ENCODE peak calls at places on chromosomes 4 and X, in eight cellular contexts. One of them, this sample, is unnamed.

GRCh38 chr4:25569726-25570125 is 85.9 kb upstream of the SLC34A2 start:
- DNase-seq in colonic mucosa: no peak
- DNase-seq in chondrocyte: no peak
- DNase-seq in cerebellum: no peak
- DNase-seq in psoas muscle: no peak
- DNase-seq in head of caudate nucleus: no peak
- DNase-seq in RWPE2: no peak
- DNase-seq in D341Med: no peak
- DNase-seq in this sample: no peak

GRCh38 chr4:11149612-11150259 is 279.0 kb downstream of the HS3ST1 start:
- DNase-seq in psoas muscle: no peak
- DNase-seq in chondrocyte: no peak
- DNase-seq in head of caudate nucleus: no peak
- DNase-seq in D341Med: no peak
- DNase-seq in RWPE2: no peak
- DNase-seq in cerebellum: no peak
- DNase-seq in colonic mucosa: no peak
- DNase-seq in this sample: no peak

GRCh38 chr4:153383131-153383530 is 38.6 kb downstream of the MND1 start:
- DNase-seq in D341Med: no peak
- DNase-seq in head of caudate nucleus: no peak
- DNase-seq in chondrocyte: no peak
- DNase-seq in psoas muscle: no peak
- DNase-seq in cerebellum: no peak
- DNase-seq in colonic mucosa: no peak
- DNase-seq in RWPE2: no peak
- DNase-seq in this sample: peak

GRCh38 chr4:26459054-26459755 is 31.1 kb downstream of the CCKAR start:
- DNase-seq in RWPE2: no peak
- DNase-seq in cerebellum: peak
- DNase-seq in head of caudate nucleus: no peak
- DNase-seq in colonic mucosa: no peak
- DNase-seq in psoas muscle: no peak
- DNase-seq in D341Med: peak
- DNase-seq in chondrocyte: no peak
- DNase-seq in this sample: peak

GRCh38 chr4:163143532-163143931 is 23.2 kb downstream of the NAF1 start:
- DNase-seq in chondrocyte: no peak
- DNase-seq in colonic mucosa: no peak
- DNase-seq in cerebellum: no peak
- DNase-seq in RWPE2: no peak
- DNase-seq in psoas muscle: no peak
- DNase-seq in head of caudate nucleus: no peak
- DNase-seq in D341Med: no peak
- DNase-seq in this sample: peak

GRCh38 chrX:112874140-112874539 is 33.5 kb upstream of the AMOT start:
- DNase-seq in psoas muscle: no peak
- DNase-seq in RWPE2: no peak
- DNase-seq in head of caudate nucleus: no peak
- DNase-seq in cerebellum: no peak
- DNase-seq in colonic mucosa: no peak
- DNase-seq in D341Med: no peak
- DNase-seq in chondrocyte: no peak
- DNase-seq in this sample: no peak

GRCh38 chr4:3765271-3766206 is 646 bp upstream of the ADRA2C start:
- DNase-seq in head of caudate nucleus: peak
- DNase-seq in colonic mucosa: peak
- DNase-seq in RWPE2: no peak
- DNase-seq in D341Med: peak
- DNase-seq in chondrocyte: no peak
- DNase-seq in cerebellum: peak
- DNase-seq in psoas muscle: peak
- DNase-seq in this sample: peak

GRCh38 chrX:39238017-39238416 is 436.8 kb downstream of the MID1IP1 start:
- DNase-seq in cerebellum: no peak
- DNase-seq in chondrocyte: no peak
- DNase-seq in RWPE2: no peak
- DNase-seq in D341Med: no peak
- DNase-seq in colonic mucosa: no peak
- DNase-seq in head of caudate nucleus: no peak
- DNase-seq in psoas muscle: no peak
- DNase-seq in this sample: no peak

GRCh38 chr4:56301181-56302076 is 85.9 kb downstream of the AASDH start:
- DNase-seq in D341Med: peak
- DNase-seq in psoas muscle: no peak
- DNase-seq in head of caudate nucleus: peak
- DNase-seq in RWPE2: no peak
- DNase-seq in cerebellum: peak
- DNase-seq in chondrocyte: no peak
- DNase-seq in colonic mucosa: peak
- DNase-seq in this sample: peak

GRCh38 chrX:4655743-4656142 is 942.3 kb upstream of the PRKX start:
- DNase-seq in head of caudate nucleus: no peak
- DNase-seq in colonic mucosa: no peak
- DNase-seq in psoas muscle: no peak
- DNase-seq in cerebellum: no peak
- DNase-seq in chondrocyte: no peak
- DNase-seq in RWPE2: no peak
- DNase-seq in D341Med: no peak
- DNase-seq in this sample: no peak